ENCODE peak calls at places on chromosomes 3 and 15, in ten cellular contexts. Q, J, B, M, P, R, G, O, Z and D are unnamed samples.

GRCh38 chr15:50431204-50431603 is 7.0 kb downstream of the USP8 start:
- DNase-seq in Q (no peak), J (no peak), B (no peak), M (no peak), P (no peak), R (no peak), G (no peak), O (no peak), Z (no peak), D (no peak)

GRCh38 chr3:108117245-108117644 is 26.4 kb upstream of the CD47 start:
- DNase-seq in Q (no peak), J (peak), B (no peak), M (no peak), P (no peak), R (no peak), G (no peak), O (no peak), Z (no peak), D (no peak)

GRCh38 chr3:135090020-135090717 is 295.1 kb downstream of the EPHB1 start:
- DNase-seq in Q (no peak), J (no peak), B (no peak), M (no peak), P (no peak), R (no peak), G (no peak), O (no peak), Z (no peak), D (no peak)

GRCh38 chr3:112020653-112021052 is 13.9 kb upstream of the TMPRSS7 start:
- DNase-seq in Q (no peak), J (no peak), B (no peak), M (no peak), P (no peak), R (no peak), G (no peak), O (no peak), Z (no peak), D (no peak)

GRCh38 chr15:75191235-75191634 is 10.4 kb upstream of the C15orf39 start:
- DNase-seq in Q (no peak), J (no peak), B (no peak), M (peak), P (no peak), R (no peak), G (no peak), O (no peak), Z (no peak), D (no peak)

GRCh38 chr15:65979837-65980236 is 110.5 kb downstream of the RAB11A start:
- DNase-seq in Q (no peak), J (no peak), B (no peak), M (no peak), P (no peak), R (no peak), G (no peak), O (no peak), Z (no peak), D (no peak)

GRCh38 chr3:14605070-14605469 is 46.5 kb upstream of the CCDC174 start:
- DNase-seq in Q (peak), J (peak), B (no peak), M (no peak), P (no peak), R (no peak), G (no peak), O (no peak), Z (no peak), D (no peak)

GRCh38 chr15:70802629-70803028 is 39.3 kb upstream of the UACA start:
- DNase-seq in Q (no peak), J (peak), B (no peak), M (no peak), P (no peak), R (no peak), G (no peak), O (no peak), Z (no peak), D (no peak)

GRCh38 chr15:44315164-44315563 is 26.6 kb downstream of the GOLM2 start:
- DNase-seq in Q (no peak), J (no peak), B (no peak), M (no peak), P (no peak), R (no peak), G (no peak), O (no peak), Z (no peak), D (no peak)

GRCh38 chr3:15629860-15630597 is 28.5 kb downstream of the BTD start:
- DNase-seq in Q (peak), J (peak), B (peak), M (peak), P (peak), R (peak), G (peak), O (peak), Z (peak), D (peak)

GRCh38 chr3:147191795-147192385 is 214.5 kb downstream of the ZIC4 start:
- DNase-seq in Q (peak), J (peak), B (peak), M (peak), P (peak), R (no peak), G (peak), O (no peak), Z (no peak), D (no peak)

GRCh38 chr3:14234197-14235002 is 55.8 kb downstream of the LSM3 start:
- DNase-seq in Q (no peak), J (peak), B (no peak), M (no peak), P (no peak), R (no peak), G (no peak), O (no peak), Z (peak), D (no peak)

GRCh38 chr3:71858493-71859127 is 73.7 kb upstream of the PROK2 start:
- DNase-seq in Q (no peak), J (no peak), B (no peak), M (no peak), P (no peak), R (no peak), G (no peak), O (no peak), Z (no peak), D (no peak)

GRCh38 chr3:54433846-54434245 is 311.5 kb downstream of the CACNA2D3 start:
- DNase-seq in Q (no peak), J (no peak), B (no peak), M (peak), P (peak), R (no peak), G (peak), O (no peak), Z (no peak), D (no peak)

GRCh38 chr3:4042869-4043268 is 243.6 kb downstream of the LRRN1 start:
- DNase-seq in Q (no peak), J (no peak), B (no peak), M (no peak), P (no peak), R (no peak), G (no peak), O (no peak), Z (no peak), D (no peak)

GRCh38 chr3:42043116-42043796 is 47.9 kb upstream of the TRAK1 start:
- DNase-seq in Q (peak), J (peak), B (no peak), M (no peak), P (peak), R (no peak), G (peak), O (no peak), Z (no peak), D (peak)

GRCh38 chr15:70833897-70834765 is 19.8 kb downstream of the LARP6 start:
- DNase-seq in Q (peak), J (peak), B (peak), M (no peak), P (no peak), R (no peak), G (peak), O (no peak), Z (no peak), D (peak)

GRCh38 chr3:71786551-71786950 is 1.6 kb upstream of the PROK2 start:
- DNase-seq in Q (no peak), J (no peak), B (no peak), M (no peak), P (no peak), R (no peak), G (no peak), O (no peak), Z (no peak), D (no peak)

GRCh38 chr3:99883693-99884092 is 66.0 kb downstream of the CMSS1 start:
- DNase-seq in Q (no peak), J (no peak), B (no peak), M (no peak), P (no peak), R (no peak), G (no peak), O (no peak), Z (no peak), D (no peak)

GRCh38 chr3:58189691-58190090 is 21.1 kb downstream of the DNASE1L3 start:
- DNase-seq in Q (no peak), J (no peak), B (no peak), M (no peak), P (no peak), R (no peak), G (no peak), O (no peak), Z (no peak), D (no peak)

GRCh38 chr3:71582612-71583568 is 638 bp downstream of the FOXP1 start:
- DNase-seq in Q (no peak), J (peak), B (no peak), M (peak), P (peak), R (peak), G (peak), O (peak), Z (peak), D (no peak)

GRCh38 chr3:8557298-8557697 is 55.7 kb downstream of the LMCD1 start:
- DNase-seq in Q (no peak), J (no peak), B (peak), M (no peak), P (no peak), R (no peak), G (no peak), O (no peak), Z (no peak), D (no peak)

GRCh38 chr3:126154391-126155279 is 25.8 kb downstream of the ALDH1L1 start:
- DNase-seq in Q (no peak), J (no peak), B (no peak), M (no peak), P (no peak), R (no peak), G (no peak), O (peak), Z (no peak), D (no peak)

GRCh38 chr15:39438260-39438659 is 142.6 kb upstream of the THBS1 start:
- DNase-seq in Q (no peak), J (no peak), B (no peak), M (no peak), P (no peak), R (no peak), G (no peak), O (no peak), Z (no peak), D (no peak)

GRCh38 chr3:123765475-123766166 is 118.5 kb downstream of the MYLK start:
- DNase-seq in Q (no peak), J (peak), B (no peak), M (no peak), P (no peak), R (no peak), G (no peak), O (no peak), Z (no peak), D (no peak)

GRCh38 chr15:66962522-66962921 is 102.9 kb upstream of the SMAD3 start:
- DNase-seq in Q (no peak), J (no peak), B (no peak), M (no peak), P (no peak), R (no peak), G (no peak), O (no peak), Z (no peak), D (no peak)

GRCh38 chr3:116179091-116179490 is 266.2 kb downstream of the LSAMP start:
- DNase-seq in Q (no peak), J (no peak), B (peak), M (no peak), P (no peak), R (no peak), G (no peak), O (no peak), Z (no peak), D (no peak)

GRCh38 chr3:177928156-177928555 is 608.1 kb upstream of the KCNMB2 start:
- DNase-seq in Q (no peak), J (peak), B (peak), M (no peak), P (no peak), R (no peak), G (no peak), O (no peak), Z (no peak), D (no peak)

GRCh38 chr3:185760091-185760490 is 64.8 kb downstream of the IGF2BP2 start:
- DNase-seq in Q (no peak), J (no peak), B (no peak), M (no peak), P (no peak), R (no peak), G (no peak), O (no peak), Z (no peak), D (no peak)

GRCh38 chr15:23539892-23540291 is 25.6 kb upstream of the MKRN3 start:
- DNase-seq in Q (no peak), J (no peak), B (no peak), M (no peak), P (no peak), R (no peak), G (no peak), O (no peak), Z (no peak), D (no peak)